ENCODE peak calls at places on chromosomes 16 and 17, in six cellular contexts. One of them, this sample, is unnamed.

GRCh38 chr17:61128671-61129115 is 270.9 kb upstream of the TBX2 start:
- DNase-seq in transverse colon: no peak
- DNase-seq in breast epithelium: no peak
- DNase-seq in Peyer's patch: no peak
- DNase-seq in GM20000: no peak
- DNase-seq in fibroblast of mammary gland: peak
- DNase-seq in this sample: no peak

GRCh38 chr16:14420721-14421488 is 209.2 kb downstream of the PARN start:
- DNase-seq in breast epithelium: no peak
- DNase-seq in Peyer's patch: no peak
- DNase-seq in transverse colon: no peak
- DNase-seq in fibroblast of mammary gland: no peak
- DNase-seq in GM20000: no peak
- DNase-seq in this sample: no peak

GRCh38 chr16:84907575-84907974 is 87.8 kb downstream of the CRISPLD2 start:
- DNase-seq in transverse colon: peak
- DNase-seq in fibroblast of mammary gland: peak
- DNase-seq in Peyer's patch: no peak
- DNase-seq in GM20000: no peak
- DNase-seq in breast epithelium: peak
- DNase-seq in this sample: no peak

GRCh38 chr16:71540-72341 is 690 bp downstream of the RHBDF1 start:
- DNase-seq in breast epithelium: peak
- DNase-seq in transverse colon: peak
- DNase-seq in fibroblast of mammary gland: peak
- DNase-seq in GM20000: no peak
- DNase-seq in Peyer's patch: peak
- DNase-seq in this sample: no peak

GRCh38 chr16:88316941-88317618 is 65.7 kb upstream of the ZNF469 start:
- DNase-seq in breast epithelium: no peak
- DNase-seq in transverse colon: no peak
- DNase-seq in fibroblast of mammary gland: no peak
- DNase-seq in GM20000: no peak
- DNase-seq in Peyer's patch: no peak
- DNase-seq in this sample: no peak

GRCh38 chr17:79789943-79790804 is 6.7 kb downstream of the CBX8 start:
- DNase-seq in GM20000: peak
- DNase-seq in fibroblast of mammary gland: no peak
- DNase-seq in Peyer's patch: peak
- DNase-seq in transverse colon: peak
- DNase-seq in breast epithelium: no peak
- DNase-seq in this sample: peak

GRCh38 chr16:5056347-5056746 is 9.4 kb downstream of the C16orf89 start:
- DNase-seq in GM20000: peak
- DNase-seq in fibroblast of mammary gland: peak
- DNase-seq in Peyer's patch: peak
- DNase-seq in breast epithelium: no peak
- DNase-seq in transverse colon: peak
- DNase-seq in this sample: no peak

GRCh38 chr17:2244545-2245525 is 58.8 kb downstream of the SMG6 start:
- DNase-seq in fibroblast of mammary gland: peak
- DNase-seq in Peyer's patch: peak
- DNase-seq in GM20000: peak
- DNase-seq in transverse colon: peak
- DNase-seq in breast epithelium: peak
- DNase-seq in this sample: peak

GRCh38 chr17:45276031-45276430 is 14.1 kb upstream of the SPATA32 start:
- DNase-seq in transverse colon: no peak
- DNase-seq in GM20000: no peak
- DNase-seq in Peyer's patch: no peak
- DNase-seq in breast epithelium: no peak
- DNase-seq in fibroblast of mammary gland: peak
- DNase-seq in this sample: no peak

GRCh38 chr17:79933863-79934652 is 94.8 kb upstream of the CBX4 start:
- DNase-seq in Peyer's patch: peak
- DNase-seq in breast epithelium: no peak
- DNase-seq in GM20000: no peak
- DNase-seq in fibroblast of mammary gland: no peak
- DNase-seq in transverse colon: peak
- DNase-seq in this sample: no peak

GRCh38 chr16:86668136-86668535 is 89.8 kb downstream of the FOXL1 start:
- DNase-seq in transverse colon: no peak
- DNase-seq in Peyer's patch: no peak
- DNase-seq in breast epithelium: no peak
- DNase-seq in fibroblast of mammary gland: peak
- DNase-seq in GM20000: no peak
- DNase-seq in this sample: no peak

GRCh38 chr17:50295021-50295420 is 20.8 kb downstream of the TMEM92 start:
- DNase-seq in Peyer's patch: no peak
- DNase-seq in transverse colon: no peak
- DNase-seq in breast epithelium: no peak
- DNase-seq in fibroblast of mammary gland: no peak
- DNase-seq in GM20000: no peak
- DNase-seq in this sample: no peak

GRCh38 chr17:60451965-60452364 is 29.7 kb downstream of the CHCT1 start:
- DNase-seq in breast epithelium: no peak
- DNase-seq in transverse colon: no peak
- DNase-seq in Peyer's patch: no peak
- DNase-seq in GM20000: no peak
- DNase-seq in fibroblast of mammary gland: no peak
- DNase-seq in this sample: no peak

GRCh38 chr16:80804451-80805383 is at the start of gene CDYL2:
- DNase-seq in fibroblast of mammary gland: no peak
- DNase-seq in GM20000: peak
- DNase-seq in Peyer's patch: peak
- DNase-seq in breast epithelium: no peak
- DNase-seq in transverse colon: peak
- DNase-seq in this sample: peak

GRCh38 chr16:66660422-66661209 is 35.9 kb downstream of the CMTM4 start:
- DNase-seq in GM20000: no peak
- DNase-seq in Peyer's patch: no peak
- DNase-seq in transverse colon: peak
- DNase-seq in fibroblast of mammary gland: peak
- DNase-seq in breast epithelium: peak
- DNase-seq in this sample: no peak

GRCh38 chr17:16328997-16329396 is 24.3 kb downstream of the CENPV start:
- DNase-seq in transverse colon: no peak
- DNase-seq in Peyer's patch: no peak
- DNase-seq in fibroblast of mammary gland: peak
- DNase-seq in GM20000: no peak
- DNase-seq in breast epithelium: no peak
- DNase-seq in this sample: no peak

GRCh38 chr17:13204607-13205237 is 186.9 kb upstream of the ELAC2 start:
- DNase-seq in Peyer's patch: no peak
- DNase-seq in breast epithelium: no peak
- DNase-seq in GM20000: no peak
- DNase-seq in fibroblast of mammary gland: no peak
- DNase-seq in transverse colon: no peak
- DNase-seq in this sample: no peak

GRCh38 chr17:6567528-6568185 is 11.3 kb upstream of the PITPNM3 start:
- DNase-seq in transverse colon: no peak
- DNase-seq in GM20000: no peak
- DNase-seq in fibroblast of mammary gland: no peak
- DNase-seq in Peyer's patch: no peak
- DNase-seq in breast epithelium: peak
- DNase-seq in this sample: no peak

GRCh38 chr17:70597774-70598173 is 428.4 kb downstream of the KCNJ2 start:
- DNase-seq in fibroblast of mammary gland: no peak
- DNase-seq in breast epithelium: no peak
- DNase-seq in Peyer's patch: no peak
- DNase-seq in transverse colon: no peak
- DNase-seq in GM20000: no peak
- DNase-seq in this sample: no peak

GRCh38 chr17:21058098-21058893 is 15.5 kb upstream of the USP22 start:
- DNase-seq in transverse colon: no peak
- DNase-seq in breast epithelium: no peak
- DNase-seq in GM20000: no peak
- DNase-seq in fibroblast of mammary gland: peak
- DNase-seq in Peyer's patch: no peak
- DNase-seq in this sample: no peak

GRCh38 chr17:63191610-63192009 is 225.6 kb downstream of the TANC2 start:
- DNase-seq in breast epithelium: no peak
- DNase-seq in transverse colon: peak
- DNase-seq in GM20000: no peak
- DNase-seq in Peyer's patch: peak
- DNase-seq in fibroblast of mammary gland: no peak
- DNase-seq in this sample: peak

DNA sequence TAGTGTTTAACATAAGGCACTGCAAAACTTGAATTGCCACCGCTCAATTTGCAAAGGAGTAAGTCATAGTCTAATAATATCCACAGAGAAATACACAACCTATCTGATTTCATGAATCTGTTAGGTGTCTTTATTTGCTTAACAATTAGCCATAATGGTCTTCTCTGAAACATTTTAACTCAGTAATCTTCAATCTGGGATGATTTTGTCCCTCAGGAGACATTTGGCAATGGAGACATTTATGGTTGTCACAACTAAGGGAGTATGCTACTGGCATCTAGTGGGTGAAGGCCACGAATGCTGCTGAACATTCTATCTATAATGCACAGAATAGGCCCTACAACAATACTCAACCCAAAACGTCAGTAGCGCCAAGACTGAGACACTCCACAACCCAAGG is 4.3 kb downstream of the UBE2G1 start:
- DNase-seq in Peyer's patch: no peak
- DNase-seq in fibroblast of mammary gland: peak
- DNase-seq in breast epithelium: no peak
- DNase-seq in transverse colon: no peak
- DNase-seq in GM20000: no peak
- DNase-seq in this sample: no peak
- TF ChIP-seq CTCF in Peyer's patch: peak
- TF ChIP-seq CTCF in fibroblast of mammary gland: no peak
- TF ChIP-seq CTCF in breast epithelium: no peak
- TF ChIP-seq CTCF in transverse colon: no peak
- TF ChIP-seq CTCF in GM20000: no peak
- TF ChIP-seq CTCF in this sample: no peak

DNA sequence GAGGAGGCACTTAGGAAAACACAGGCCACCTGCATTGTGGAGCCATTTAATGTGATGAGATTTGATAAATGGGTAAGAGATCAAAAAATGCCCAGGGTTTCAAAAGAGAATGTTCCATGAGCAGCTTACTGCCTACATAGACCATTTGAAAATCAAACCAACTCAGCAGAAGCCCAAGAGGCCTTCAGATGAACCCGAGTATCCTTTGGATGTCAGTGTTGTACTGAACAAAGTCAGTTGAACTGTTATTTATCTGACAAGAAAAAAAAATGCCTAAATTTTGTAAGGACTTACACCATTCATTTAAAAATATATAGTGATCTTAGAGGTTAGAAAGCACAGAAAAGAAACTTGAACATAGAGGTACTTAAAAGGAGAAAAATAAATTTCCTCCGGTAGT is 381.7 kb downstream of the ZFHX3 start:
- DNase-seq in transverse colon: no peak
- DNase-seq in breast epithelium: no peak
- DNase-seq in Peyer's patch: no peak
- DNase-seq in GM20000: no peak
- DNase-seq in fibroblast of mammary gland: peak
- DNase-seq in this sample: no peak
- TF ChIP-seq CTCF in transverse colon: no peak
- TF ChIP-seq CTCF in breast epithelium: no peak
- TF ChIP-seq CTCF in Peyer's patch: no peak
- TF ChIP-seq CTCF in GM20000: no peak
- TF ChIP-seq CTCF in fibroblast of mammary gland: no peak
- TF ChIP-seq CTCF in this sample: no peak

DNA sequence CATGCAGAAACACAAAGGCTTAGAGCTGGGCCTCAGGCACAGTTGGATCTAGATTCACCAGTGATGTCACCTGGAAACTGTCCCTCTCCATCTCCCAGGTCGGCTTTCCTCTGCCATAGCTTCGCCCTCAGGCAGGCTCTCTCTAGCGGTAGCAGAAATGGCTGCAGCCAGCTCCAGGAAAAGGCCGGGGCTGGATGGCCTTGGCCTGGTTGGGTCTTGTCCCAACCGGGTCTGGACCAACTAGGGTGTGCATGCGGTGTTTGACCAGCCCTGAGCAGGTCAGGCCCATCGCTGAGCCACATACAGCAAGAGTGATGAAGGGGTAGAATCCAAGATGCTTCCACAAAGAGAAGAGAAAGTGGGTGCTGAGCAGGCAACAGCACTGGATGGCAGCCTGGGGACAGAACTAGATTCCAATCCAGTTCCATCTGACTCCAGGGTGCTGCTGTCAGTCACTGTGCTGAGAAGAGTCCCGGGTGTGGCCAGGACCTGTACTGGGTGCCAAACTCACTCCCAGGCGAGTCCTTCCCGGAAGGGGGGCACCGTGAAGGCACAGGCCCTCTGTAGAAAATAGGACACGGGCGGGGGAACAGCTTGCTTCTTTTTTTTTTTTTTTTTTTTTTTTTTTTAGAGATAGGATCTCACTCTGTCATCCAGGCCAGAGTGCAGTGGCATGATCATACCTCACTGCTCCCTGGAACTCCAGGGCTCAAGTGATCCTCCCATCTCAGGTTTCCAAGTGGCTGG is 51.8 kb downstream of the SOCS3 start:
- DNase-seq in transverse colon: no peak
- DNase-seq in fibroblast of mammary gland: no peak
- DNase-seq in Peyer's patch: no peak
- DNase-seq in breast epithelium: no peak
- DNase-seq in GM20000: no peak
- DNase-seq in this sample: no peak
- TF ChIP-seq CTCF in transverse colon: no peak
- TF ChIP-seq CTCF in fibroblast of mammary gland: peak
- TF ChIP-seq CTCF in Peyer's patch: no peak
- TF ChIP-seq CTCF in breast epithelium: no peak
- TF ChIP-seq CTCF in GM20000: no peak
- TF ChIP-seq CTCF in this sample: no peak

DNA sequence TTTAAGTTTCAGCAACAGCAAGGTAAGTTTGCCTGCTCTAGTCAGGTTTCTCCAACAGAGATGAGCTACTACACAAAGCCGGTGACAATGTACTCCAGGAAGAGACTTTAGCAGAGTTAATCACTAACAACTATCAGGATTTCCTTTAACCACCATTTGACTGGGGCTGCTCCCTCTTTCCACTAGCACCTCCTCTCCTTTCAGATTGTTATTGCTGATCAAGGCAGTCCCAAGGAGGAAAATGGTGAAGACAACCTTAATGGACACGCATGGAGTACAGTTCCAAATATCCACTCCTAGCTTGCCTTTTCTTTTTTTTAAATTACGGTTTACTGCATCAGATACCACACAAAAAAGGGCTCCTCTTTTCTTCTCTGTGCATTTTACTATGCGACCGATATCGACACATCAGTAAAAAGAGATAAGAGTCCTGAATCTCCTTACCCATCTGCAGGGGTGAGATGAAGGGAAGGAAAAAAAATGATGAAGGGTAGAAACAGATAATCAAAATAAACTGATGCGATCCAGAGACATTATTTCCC is 30.9 kb downstream of the FAM222B start:
- DNase-seq in Peyer's patch: no peak
- DNase-seq in transverse colon: peak
- DNase-seq in fibroblast of mammary gland: peak
- DNase-seq in GM20000: peak
- DNase-seq in breast epithelium: no peak
- DNase-seq in this sample: no peak
- TF ChIP-seq CTCF in Peyer's patch: no peak
- TF ChIP-seq CTCF in transverse colon: no peak
- TF ChIP-seq CTCF in fibroblast of mammary gland: no peak
- TF ChIP-seq CTCF in GM20000: no peak
- TF ChIP-seq CTCF in breast epithelium: no peak
- TF ChIP-seq CTCF in this sample: no peak

GRCh38 chr17:47253541-47254402 is at the start of gene ITGB3:
- DNase-seq in transverse colon: peak
- DNase-seq in breast epithelium: peak
- DNase-seq in Peyer's patch: peak
- DNase-seq in GM20000: peak
- DNase-seq in fibroblast of mammary gland: peak
- DNase-seq in this sample: peak
- TF ChIP-seq CTCF in transverse colon: peak
- TF ChIP-seq CTCF in breast epithelium: no peak
- TF ChIP-seq CTCF in Peyer's patch: peak
- TF ChIP-seq CTCF in GM20000: peak
- TF ChIP-seq CTCF in fibroblast of mammary gland: peak
- TF ChIP-seq CTCF in this sample: peak

This sample was measured in GM06990.